ENCODE peak calls at places on chromosome 9, in four cellular contexts. One of them, this sample, is unnamed. For H3K36me3, the result is how much of the 10 kb centered on the place peaks cover.

GRCh38 chr9:137256362-137256761 is 1.2 kb downstream of the NELFB start:
- DNase-seq in psoas muscle: no peak
- DNase-seq in IMR-90: no peak
- DNase-seq in ovary: no peak
- DNase-seq in this sample: no peak

GRCh38 chr9:68505681-68506409 is 34.8 kb downstream of the TMEM252 start:
- DNase-seq in psoas muscle: no peak
- DNase-seq in IMR-90: no peak
- DNase-seq in ovary: no peak
- DNase-seq in this sample: no peak

GRCh38 chr9:82650368-82650767 is 412.6 kb downstream of the RASEF start:
- DNase-seq in psoas muscle: no peak
- DNase-seq in IMR-90: no peak
- DNase-seq in ovary: no peak
- DNase-seq in this sample: no peak

GRCh38 chr9:127884427-127884911 is 7.0 kb upstream of the AK1 start:
- DNase-seq in psoas muscle: peak
- DNase-seq in IMR-90: no peak
- DNase-seq in ovary: peak
- DNase-seq in this sample: no peak

GRCh38 chr9:81754245-81754644 is 64.9 kb upstream of the TLE1 start:
- DNase-seq in psoas muscle: no peak
- DNase-seq in IMR-90: peak
- DNase-seq in ovary: no peak
- DNase-seq in this sample: no peak

GRCh38 chr9:37801287-37801850 is 772 bp downstream of the DCAF10 start:
- DNase-seq in psoas muscle: peak
- DNase-seq in IMR-90: peak
- DNase-seq in ovary: peak
- DNase-seq in this sample: peak

GRCh38 chr9:90137824-90138223 is 504.8 kb downstream of the DIRAS2 start:
- DNase-seq in psoas muscle: no peak
- DNase-seq in IMR-90: no peak
- DNase-seq in ovary: no peak
- DNase-seq in this sample: no peak

GRCh38 chr9:82511626-82512025 is 523.1 kb downstream of the SPATA31D1 start:
- DNase-seq in psoas muscle: no peak
- DNase-seq in IMR-90: no peak
- DNase-seq in ovary: no peak
- DNase-seq in this sample: no peak

GRCh38 chr9:127963359-127964064 is 17.3 kb downstream of the EEIG1 start:
- DNase-seq in psoas muscle: no peak
- DNase-seq in IMR-90: no peak
- DNase-seq in ovary: peak
- DNase-seq in this sample: no peak

GRCh38 chr9:27329292-27329691 is 32.3 kb upstream of the EQTN start:
- DNase-seq in psoas muscle: no peak
- DNase-seq in IMR-90: no peak
- DNase-seq in ovary: no peak
- DNase-seq in this sample: no peak

GRCh38 chr9:129011761-129012281 is 16.3 kb downstream of the SH3GLB2 start:
- DNase-seq in psoas muscle: no peak
- DNase-seq in IMR-90: no peak
- DNase-seq in ovary: no peak
- DNase-seq in this sample: no peak

GRCh38 chr9:72971411-72971810 is 18.6 kb upstream of the ALDH1A1 start:
- DNase-seq in psoas muscle: no peak
- DNase-seq in IMR-90: no peak
- DNase-seq in ovary: no peak
- DNase-seq in this sample: no peak

GRCh38 chr9:129176786-129177442 is 1.1 kb downstream of the IER5L start:
- DNase-seq in psoas muscle: peak
- DNase-seq in IMR-90: peak
- DNase-seq in ovary: peak
- DNase-seq in this sample: peak

GRCh38 chr9:117795271-117795670 is 91.1 kb downstream of the TLR4 start:
- DNase-seq in psoas muscle: no peak
- DNase-seq in IMR-90: no peak
- DNase-seq in ovary: no peak
- DNase-seq in this sample: no peak

GRCh38 chr9:103661663-103662062 is 432.4 kb upstream of the SMC2 start:
- DNase-seq in psoas muscle: no peak
- DNase-seq in IMR-90: no peak
- DNase-seq in ovary: no peak
- DNase-seq in this sample: no peak

GRCh38 chr9:76904661-76905457 is 1.1 kb downstream of the PRUNE2 start:
- DNase-seq in psoas muscle: no peak
- DNase-seq in IMR-90: no peak
- DNase-seq in ovary: no peak
- DNase-seq in this sample: no peak

GRCh38 chr9:109974143-109974917 is 194.3 kb downstream of the PALM2AKAP2 start:
- DNase-seq in psoas muscle: no peak
- DNase-seq in IMR-90: no peak
- DNase-seq in ovary: no peak
- DNase-seq in this sample: no peak

GRCh38 chr9:93207326-93207814 is 23.4 kb downstream of the WNK2 start:
- DNase-seq in psoas muscle: peak
- DNase-seq in IMR-90: peak
- DNase-seq in ovary: peak
- DNase-seq in this sample: peak

GRCh38 chr9:89940625-89941024 is 335.8 kb downstream of the GADD45G start:
- DNase-seq in psoas muscle: no peak
- DNase-seq in IMR-90: peak
- DNase-seq in ovary: no peak
- DNase-seq in this sample: no peak

GRCh38 chr9:118444403-118444802 is 740.2 kb downstream of the TLR4 start:
- DNase-seq in psoas muscle: no peak
- DNase-seq in IMR-90: no peak
- DNase-seq in ovary: no peak
- DNase-seq in this sample: no peak

GRCh38 chr9:37034320-37034937 is 361 bp upstream of the PAX5 start:
- DNase-seq in psoas muscle: peak
- DNase-seq in IMR-90: no peak
- DNase-seq in ovary: no peak
- DNase-seq in this sample: peak

GRCh38 chr9:28073278-28073677 is 500.0 kb upstream of the C9orf72 start:
- DNase-seq in psoas muscle: no peak
- DNase-seq in IMR-90: peak
- DNase-seq in ovary: no peak
- DNase-seq in this sample: peak

GRCh38 chr9:99385814-99386279 is 163.8 kb downstream of the SEC61B start:
- DNase-seq in psoas muscle: no peak
- DNase-seq in IMR-90: peak
- DNase-seq in ovary: no peak
- DNase-seq in this sample: no peak

GRCh38 chr9:24045150-24045549 is 219.1 kb upstream of the ELAVL2 start:
- DNase-seq in psoas muscle: no peak
- DNase-seq in IMR-90: no peak
- DNase-seq in ovary: no peak
- DNase-seq in this sample: no peak

GRCh38 chr9:35659340-35659739 is 1.2 kb downstream of the CCDC107 start:
- DNase-seq in psoas muscle: no peak
- DNase-seq in IMR-90: peak
- DNase-seq in ovary: no peak
- DNase-seq in this sample: no peak

GRCh38 chr9:69931340-69931739 is 110.7 kb downstream of the CFAP95 start:
- DNase-seq in psoas muscle: no peak
- DNase-seq in IMR-90: no peak
- DNase-seq in ovary: no peak
- DNase-seq in this sample: peak

GRCh38 chr9:135778421-135778820 is 76.4 kb downstream of the KCNT1 start:
- DNase-seq in psoas muscle: no peak
- DNase-seq in IMR-90: no peak
- DNase-seq in ovary: no peak
- DNase-seq in this sample: no peak

GRCh38 chr9:120610975-120611689 is 31.2 kb upstream of the CDK5RAP2 start:
- DNase-seq in psoas muscle: no peak
- DNase-seq in IMR-90: no peak
- DNase-seq in ovary: no peak
- DNase-seq in this sample: peak

GRCh38 chr9:73199448-73199847 is 47.8 kb downstream of the ANXA1 start:
- DNase-seq in psoas muscle: no peak
- DNase-seq in IMR-90: no peak
- DNase-seq in ovary: no peak
- DNase-seq in this sample: no peak

GRCh38 chr9:111274737-111275136 is 55.3 kb downstream of the OR2K2 start:
- DNase-seq in psoas muscle: no peak
- DNase-seq in IMR-90: peak
- DNase-seq in ovary: no peak
- DNase-seq in this sample: no peak

GRCh38 chr9:131142160-131142559 is 16.8 kb downstream of the NUP214 start:
- DNase-seq in psoas muscle: no peak
- DNase-seq in IMR-90: no peak
- DNase-seq in ovary: no peak
- DNase-seq in this sample: no peak
- H3K36me3 ChIP-seq in psoas muscle: half or more
- H3K36me3 ChIP-seq in IMR-90: half or more
- H3K36me3 ChIP-seq in ovary: under half
- H3K36me3 ChIP-seq in this sample: half or more

DNA sequence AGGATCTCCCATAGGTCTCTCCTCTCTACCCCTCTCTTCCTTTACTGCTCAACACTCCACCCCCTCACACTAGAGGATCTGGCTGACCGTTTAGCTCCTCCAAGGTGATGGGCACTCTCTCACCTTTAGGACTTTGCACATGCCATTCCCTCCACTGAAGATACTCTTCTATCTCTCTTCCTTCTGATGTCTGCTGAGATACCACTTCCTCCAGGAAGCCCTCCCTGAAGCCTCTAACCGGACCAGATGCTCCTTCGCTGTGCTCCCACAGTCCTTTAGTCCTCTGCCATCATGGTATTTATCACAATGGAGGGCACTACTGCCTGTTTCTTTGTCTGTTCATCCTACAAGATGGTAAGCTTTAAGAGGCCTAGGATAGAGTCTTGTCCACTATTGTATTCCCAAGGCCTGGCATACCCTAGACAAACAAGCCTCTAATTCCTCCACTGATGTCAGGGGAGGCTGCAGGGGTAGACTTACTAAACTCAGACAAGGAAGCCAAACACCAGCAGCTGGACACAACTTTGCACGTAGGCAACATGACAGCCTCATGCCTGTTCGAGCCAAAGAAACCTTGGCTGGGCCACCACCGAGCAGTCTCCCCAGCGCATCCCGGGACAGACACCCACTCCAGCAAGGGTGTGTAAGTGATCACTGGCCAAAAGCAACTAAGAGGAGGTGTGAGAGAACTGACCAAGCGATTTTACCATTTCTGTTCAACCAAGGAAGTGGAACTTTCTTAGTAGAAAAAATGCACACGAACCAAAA is 20.2 kb downstream of the ORM2 start:
- DNase-seq in psoas muscle: no peak
- DNase-seq in IMR-90: no peak
- DNase-seq in ovary: peak
- DNase-seq in this sample: no peak
- H3K36me3 ChIP-seq in psoas muscle: under half
- H3K36me3 ChIP-seq in IMR-90: under half
- H3K36me3 ChIP-seq in ovary: under half
- H3K36me3 ChIP-seq in this sample: under half

DNA sequence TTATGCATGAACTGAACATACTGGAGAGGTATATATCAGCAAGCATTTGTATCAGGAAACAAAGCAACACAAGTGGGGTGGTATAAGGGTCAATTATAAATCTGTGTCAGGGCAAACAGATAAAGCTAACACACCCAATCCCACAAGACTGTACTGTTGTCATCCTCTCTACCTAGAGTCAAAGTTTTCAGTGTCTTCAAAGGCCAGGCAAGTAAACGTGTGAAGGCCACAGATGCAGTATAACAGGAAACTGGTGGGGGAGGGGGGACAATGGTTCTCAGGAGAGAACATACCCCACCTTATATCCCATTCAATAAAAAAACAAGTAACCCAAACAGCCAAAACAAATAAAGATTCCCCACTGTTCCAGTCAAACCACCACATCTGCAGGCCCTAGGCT is 22.1 kb downstream of the ELP1 start:
- DNase-seq in psoas muscle: no peak
- DNase-seq in IMR-90: no peak
- DNase-seq in ovary: no peak
- DNase-seq in this sample: no peak
- H3K36me3 ChIP-seq in psoas muscle: half or more
- H3K36me3 ChIP-seq in IMR-90: under half
- H3K36me3 ChIP-seq in ovary: under half
- H3K36me3 ChIP-seq in this sample: half or more

GRCh38 chr9:132283165-132283564 is 71.6 kb downstream of the SETX start:
- DNase-seq in psoas muscle: no peak
- DNase-seq in IMR-90: peak
- DNase-seq in ovary: no peak
- DNase-seq in this sample: no peak

GRCh38 chr9:132283863-132284262 is 70.9 kb downstream of the SETX start:
- DNase-seq in psoas muscle: no peak
- DNase-seq in IMR-90: peak
- DNase-seq in ovary: no peak
- DNase-seq in this sample: no peak

GRCh38 chr9:132293145-132293721 is 61.6 kb downstream of the SETX start:
- DNase-seq in psoas muscle: no peak
- DNase-seq in IMR-90: no peak
- DNase-seq in ovary: no peak
- DNase-seq in this sample: no peak

GRCh38 chr9:132288371-132288770 is 66.4 kb downstream of the SETX start:
- DNase-seq in psoas muscle: no peak
- DNase-seq in IMR-90: peak
- DNase-seq in ovary: no peak
- DNase-seq in this sample: no peak

GRCh38 chr9:132288956-132289355 is 65.8 kb downstream of the SETX start:
- DNase-seq in psoas muscle: no peak
- DNase-seq in IMR-90: peak
- DNase-seq in ovary: no peak
- DNase-seq in this sample: no peak
- H3K36me3 ChIP-seq in psoas muscle: half or more
- H3K36me3 ChIP-seq in IMR-90: under half
- H3K36me3 ChIP-seq in ovary: under half
- H3K36me3 ChIP-seq in this sample: under half

GRCh38 chr9:133782157-133783130 is 44.3 kb upstream of the SARDH start:
- DNase-seq in psoas muscle: peak
- DNase-seq in IMR-90: peak
- DNase-seq in ovary: peak
- DNase-seq in this sample: peak
- H3K36me3 ChIP-seq in psoas muscle: under half
- H3K36me3 ChIP-seq in IMR-90: under half
- H3K36me3 ChIP-seq in ovary: under half
- H3K36me3 ChIP-seq in this sample: under half

DNA sequence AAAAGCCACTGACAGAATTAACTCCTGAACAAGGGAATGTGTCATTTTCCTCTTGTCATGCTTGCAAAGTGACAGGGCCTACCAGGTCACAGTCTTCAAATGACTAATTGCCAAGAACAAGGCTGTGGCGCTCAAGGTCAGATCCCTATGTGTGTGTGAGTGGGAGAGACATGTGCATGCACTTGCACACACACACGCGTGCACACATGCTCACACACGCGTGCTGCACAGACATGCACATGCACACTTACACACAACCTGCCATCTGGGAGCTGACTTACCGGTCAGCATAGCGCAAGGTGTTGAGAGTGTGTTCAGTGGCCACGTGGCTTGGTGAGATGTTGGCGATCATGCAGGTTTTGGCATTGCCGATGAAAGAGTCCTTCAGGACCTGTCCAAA is 69.8 kb downstream of the KIF24 start:
- DNase-seq in psoas muscle: no peak
- DNase-seq in IMR-90: no peak
- DNase-seq in ovary: no peak
- DNase-seq in this sample: no peak
- H3K36me3 ChIP-seq in psoas muscle: under half
- H3K36me3 ChIP-seq in IMR-90: under half
- H3K36me3 ChIP-seq in ovary: under half
- H3K36me3 ChIP-seq in this sample: under half